ENCODE peak calls at places on chromosomes 3 and 15, in seven cellular contexts. R is aorta; A is activated naive CD4-positive, alpha-beta T cell treated with Interleukin-2 at 50 U/mL for 16 hours; F is left kidney; C is AG10803; O is activated CD8-positive, alpha-beta T cell treated with anti-CD3 and anti-CD28 coated beads, Interleukin-2, amount 10 ng/mL, durations not matched to agents 7 days and 5 days; L is kidney. W is an unnamed sample.

GRCh38 chr3:151182349-151183079 is 20.5 kb downstream of the GPR171 start:
- DNase-seq in L (no peak), C (no peak), F (no peak), R (no peak), O (no peak), A (no peak), W (no peak)

GRCh38 chr3:94020293-94020692 is 8.1 kb downstream of the STX19 start:
- DNase-seq in C (no peak), O (no peak), F (no peak), L (no peak), R (no peak), A (no peak), W (no peak)

GRCh38 chr3:79111375-79112052 is 656.3 kb downstream of the ROBO1 start:
- DNase-seq in A (no peak), F (peak), C (peak), R (no peak), O (no peak), L (no peak), W (no peak)

GRCh38 chr15:98734472-98735284 is 86.3 kb downstream of the IGF1R start:
- DNase-seq in O (no peak), F (peak), C (peak), L (no peak), A (no peak), R (no peak), W (no peak)

GRCh38 chr3:72351536-72351935 is 496.7 kb downstream of the SHQ1 start:
- DNase-seq in O (no peak), R (no peak), C (no peak), A (no peak), F (no peak), L (no peak), W (no peak)

GRCh38 chr15:82649226-82649999 is 2.2 kb upstream of the CPEB1 start:
- DNase-seq in L (no peak), A (no peak), O (no peak), R (no peak), C (no peak), F (no peak), W (no peak)

GRCh38 chr3:179179979-179180758 is 32.0 kb downstream of the PIK3CA start:
- DNase-seq in C (peak), L (no peak), A (no peak), R (no peak), F (peak), O (no peak), W (no peak)

GRCh38 chr3:66376568-66376967 is 124.3 kb downstream of the LRIG1 start:
- DNase-seq in O (no peak), C (peak), A (no peak), F (no peak), R (no peak), L (no peak), W (no peak)

GRCh38 chr3:52528596-52529375 is 4.9 kb downstream of the NT5DC2 start:
- DNase-seq in C (no peak), R (peak), L (peak), A (no peak), O (no peak), F (no peak), W (no peak)

GRCh38 chr3:13273604-13274105 is 146.5 kb downstream of the NUP210 start:
- DNase-seq in L (no peak), F (no peak), O (no peak), C (no peak), A (no peak), R (peak), W (no peak)

GRCh38 chr3:43958005-43958770 is 267.4 kb downstream of the ABHD5 start:
- DNase-seq in C (no peak), A (no peak), F (no peak), O (no peak), R (no peak), L (peak), W (no peak)

GRCh38 chr3:162729686-162730085 is 1233.1 kb downstream of the OTOL1 start:
- DNase-seq in L (no peak), A (no peak), F (no peak), R (no peak), O (no peak), C (no peak), W (no peak)

GRCh38 chr15:51866751-51867150 is 37.3 kb downstream of the TMOD3 start:
- DNase-seq in O (no peak), L (no peak), R (no peak), F (no peak), A (no peak), C (no peak), W (no peak)

GRCh38 chr15:93523490-93523889 is 434.5 kb upstream of the RGMA start:
- DNase-seq in F (no peak), L (no peak), R (no peak), C (peak), A (no peak), O (no peak), W (no peak)

GRCh38 chr3:86787091-86787490 is 203.9 kb downstream of the VGLL3 start:
- DNase-seq in L (no peak), A (no peak), R (no peak), F (no peak), C (peak), O (no peak), W (no peak)

GRCh38 chr15:58980351-58980939 is 7.0 kb upstream of the RNF111 start:
- DNase-seq in O (no peak), C (peak), A (no peak), L (no peak), R (no peak), F (peak), W (peak)

GRCh38 chr3:32591960-32592462 is 21.4 kb upstream of the DYNC1LI1 start:
- DNase-seq in C (no peak), F (peak), A (no peak), O (no peak), R (no peak), L (no peak), W (no peak)

W was measured in Jurkat, Clone E6-1.